ENCODE peak calls at places on chromosomes 13 and 19, in seven cellular contexts. One of them, this sample, is unnamed.

GRCh38 chr13:112859128-112859816 is 109.7 kb upstream of the MCF2L start:
- DNase-seq in mesendoderm: no peak
- DNase-seq in AG09319: no peak
- DNase-seq in hepatic stellate cell: no peak
- DNase-seq in iris pigment epithelial cell: no peak
- DNase-seq in fibroblast of mammary gland: no peak
- DNase-seq in cardiac fibroblast: no peak
- DNase-seq in this sample: no peak

GRCh38 chr13:112767506-112768471 is 78.0 kb downstream of the ATP11A start:
- DNase-seq in mesendoderm: no peak
- DNase-seq in AG09319: no peak
- DNase-seq in hepatic stellate cell: no peak
- DNase-seq in iris pigment epithelial cell: no peak
- DNase-seq in fibroblast of mammary gland: no peak
- DNase-seq in cardiac fibroblast: no peak
- DNase-seq in this sample: peak; percentile 76

GRCh38 chr19:41886761-41887710 is 4.1 kb downstream of the ARHGEF1 start:
- DNase-seq in mesendoderm: peak; percentile 43
- DNase-seq in AG09319: no peak
- DNase-seq in hepatic stellate cell: no peak
- DNase-seq in iris pigment epithelial cell: no peak
- DNase-seq in fibroblast of mammary gland: no peak
- DNase-seq in cardiac fibroblast: no peak
- DNase-seq in this sample: no peak

GRCh38 chr13:22240716-22241115 is 569.8 kb downstream of the FGF9 start:
- DNase-seq in mesendoderm: no peak
- DNase-seq in AG09319: no peak
- DNase-seq in hepatic stellate cell: no peak
- DNase-seq in iris pigment epithelial cell: no peak
- DNase-seq in fibroblast of mammary gland: no peak
- DNase-seq in cardiac fibroblast: no peak
- DNase-seq in this sample: no peak

GRCh38 chr19:28542394-28543243 is 670.3 kb downstream of the UQCRFS1 start:
- DNase-seq in mesendoderm: no peak
- DNase-seq in AG09319: no peak
- DNase-seq in hepatic stellate cell: no peak
- DNase-seq in iris pigment epithelial cell: no peak
- DNase-seq in fibroblast of mammary gland: no peak
- DNase-seq in cardiac fibroblast: no peak
- DNase-seq in this sample: no peak

GRCh38 chr19:38850231-38850975 is 617 bp upstream of the HNRNPL start:
- DNase-seq in mesendoderm: peak; percentile 100
- DNase-seq in AG09319: peak; percentile 100
- DNase-seq in hepatic stellate cell: peak; percentile 99
- DNase-seq in iris pigment epithelial cell: peak; percentile 100
- DNase-seq in fibroblast of mammary gland: peak; percentile 100
- DNase-seq in cardiac fibroblast: peak; percentile 100
- DNase-seq in this sample: peak; percentile 79

GRCh38 chr19:57068921-57069697 is 50.7 kb upstream of the USP29 start:
- DNase-seq in mesendoderm: peak; percentile 45
- DNase-seq in AG09319: no peak
- DNase-seq in hepatic stellate cell: no peak
- DNase-seq in iris pigment epithelial cell: no peak
- DNase-seq in fibroblast of mammary gland: no peak
- DNase-seq in cardiac fibroblast: no peak
- DNase-seq in this sample: no peak

GRCh38 chr13:100389617-100390016 is 199.0 kb downstream of the GGACT start:
- DNase-seq in mesendoderm: no peak
- DNase-seq in AG09319: no peak
- DNase-seq in hepatic stellate cell: no peak
- DNase-seq in iris pigment epithelial cell: no peak
- DNase-seq in fibroblast of mammary gland: no peak
- DNase-seq in cardiac fibroblast: no peak
- DNase-seq in this sample: no peak

GRCh38 chr19:43354305-43354627 is 780 bp downstream of the CD177 start:
- DNase-seq in mesendoderm: peak; percentile 74
- DNase-seq in AG09319: no peak
- DNase-seq in hepatic stellate cell: no peak
- DNase-seq in iris pigment epithelial cell: no peak
- DNase-seq in fibroblast of mammary gland: no peak
- DNase-seq in cardiac fibroblast: no peak
- DNase-seq in this sample: no peak

GRCh38 chr13:34085199-34085598 is 267.2 kb downstream of the RFC3 start:
- DNase-seq in mesendoderm: no peak
- DNase-seq in AG09319: no peak
- DNase-seq in hepatic stellate cell: no peak
- DNase-seq in iris pigment epithelial cell: no peak
- DNase-seq in fibroblast of mammary gland: no peak
- DNase-seq in cardiac fibroblast: peak; percentile 48
- DNase-seq in this sample: no peak

GRCh38 chr19:43438291-43439162 is 23.8 kb downstream of the TEX101 start:
- DNase-seq in mesendoderm: no peak
- DNase-seq in AG09319: peak; percentile 95
- DNase-seq in hepatic stellate cell: peak; percentile 82
- DNase-seq in iris pigment epithelial cell: no peak
- DNase-seq in fibroblast of mammary gland: peak; percentile 90
- DNase-seq in cardiac fibroblast: peak; percentile 82
- DNase-seq in this sample: no peak

GRCh38 chr19:19062454-19063182 is 1.2 kb upstream of the SLC25A42 start:
- DNase-seq in mesendoderm: peak; percentile 62
- DNase-seq in AG09319: no peak
- DNase-seq in hepatic stellate cell: peak; percentile 58
- DNase-seq in iris pigment epithelial cell: peak; percentile 40
- DNase-seq in fibroblast of mammary gland: peak; percentile 51
- DNase-seq in cardiac fibroblast: no peak
- DNase-seq in this sample: no peak